ENCODE peak calls at places on chromosomes 2 and 18, in eight cellular contexts. L, T, H, V, E, N, Y and M are unnamed samples.

GRCh38 chr2:234414591-234414990 is 82.3 kb downstream of the ARL4C start:
- DNase-seq in V (no peak), E (no peak), L (no peak), Y (no peak), H (no peak), N (no peak), T (no peak), M (no peak)

GRCh38 chr18:76922107-76922506 is 99.8 kb downstream of the ZNF236 start:
- DNase-seq in N (peak), V (peak), L (peak), Y (peak), H (peak), T (peak), E (peak), M (peak)

GRCh38 chr2:96147593-96148201 is 2.5 kb upstream of the DUSP2 start:
- DNase-seq in T (no peak), L (no peak), V (peak), N (no peak), Y (peak), E (no peak), H (no peak), M (no peak)

GRCh38 chr2:36785179-36785795 is 88.8 kb downstream of the VIT start:
- DNase-seq in L (peak), V (no peak), E (peak), T (peak), Y (no peak), H (no peak), N (peak), M (peak)

GRCh38 chr2:218980800-218981389 is 4.1 kb downstream of the FEV start:
- DNase-seq in L (no peak), H (no peak), E (no peak), V (no peak), N (no peak), T (no peak), Y (no peak), M (no peak)

GRCh38 chr2:85248741-85249524 is 78.9 kb downstream of the TGOLN2 start:
- DNase-seq in V (no peak), T (peak), L (no peak), E (peak), N (peak), H (no peak), Y (no peak), M (no peak)

GRCh38 chr18:48137354-48138208 is 207.1 kb upstream of the SMAD2 start:
- DNase-seq in E (no peak), V (no peak), L (no peak), H (no peak), Y (no peak), N (no peak), T (no peak), M (no peak)

GRCh38 chr2:19575618-19576017 is 217.2 kb upstream of the OSR1 start:
- DNase-seq in L (no peak), V (no peak), T (no peak), N (no peak), E (peak), Y (no peak), H (no peak), M (no peak)

GRCh38 chr2:239942871-239943311 is 82.3 kb downstream of the NDUFA10 start:
- DNase-seq in T (no peak), L (no peak), H (no peak), Y (peak), V (no peak), N (no peak), E (no peak), M (no peak)

DNA sequence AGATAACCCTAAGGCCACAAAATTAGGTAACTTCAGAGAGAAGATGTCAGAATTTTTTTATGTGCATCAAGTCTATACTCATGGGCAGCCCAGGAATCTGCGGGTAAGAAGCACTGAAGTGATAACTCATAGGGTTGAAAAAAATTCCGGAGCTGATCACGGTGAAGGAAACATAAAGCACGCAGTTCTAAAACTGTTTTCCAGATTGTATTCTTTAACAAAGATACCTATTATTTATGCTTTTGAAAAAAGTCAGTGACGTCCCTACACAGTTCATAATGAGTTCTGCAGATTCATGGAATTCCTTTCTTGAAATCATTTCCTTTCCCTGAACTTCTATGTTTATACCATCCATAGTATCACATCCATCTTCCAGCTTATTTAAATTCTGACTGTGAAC is 263.4 kb downstream of the AFF3 start:
- DNase-seq in V (no peak), T (no peak), E (peak), N (no peak), Y (no peak), L (no peak), H (no peak), M (no peak)
- H3K27ac ChIP-seq in V (no peak), T (no peak), E (peak), N (no peak), Y (no peak), L (no peak), H (no peak), M (no peak)

DNA sequence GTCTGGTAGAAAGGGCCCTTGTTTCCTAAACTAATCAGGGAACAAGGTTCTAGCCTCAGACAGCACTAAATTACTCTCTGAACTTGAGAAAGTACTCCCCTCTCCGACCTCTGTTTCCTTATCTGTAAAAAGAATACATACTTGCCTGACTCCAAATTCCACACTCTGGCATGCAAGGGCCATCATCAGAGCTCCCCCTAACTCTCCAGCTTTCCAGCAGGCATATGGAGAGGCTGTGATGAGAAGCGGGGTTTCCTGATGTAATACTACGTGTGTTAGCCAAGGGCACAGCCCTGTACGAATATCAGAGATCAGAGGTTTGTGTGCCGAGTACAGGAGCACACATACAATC is 1.8 kb upstream of the EVA1A start:
- DNase-seq in L (no peak), E (peak), Y (no peak), H (no peak), T (no peak), N (no peak), V (no peak), M (no peak)
- H3K27ac ChIP-seq in L (no peak), E (no peak), Y (peak), H (no peak), T (no peak), N (no peak), V (no peak), M (no peak)

DNA sequence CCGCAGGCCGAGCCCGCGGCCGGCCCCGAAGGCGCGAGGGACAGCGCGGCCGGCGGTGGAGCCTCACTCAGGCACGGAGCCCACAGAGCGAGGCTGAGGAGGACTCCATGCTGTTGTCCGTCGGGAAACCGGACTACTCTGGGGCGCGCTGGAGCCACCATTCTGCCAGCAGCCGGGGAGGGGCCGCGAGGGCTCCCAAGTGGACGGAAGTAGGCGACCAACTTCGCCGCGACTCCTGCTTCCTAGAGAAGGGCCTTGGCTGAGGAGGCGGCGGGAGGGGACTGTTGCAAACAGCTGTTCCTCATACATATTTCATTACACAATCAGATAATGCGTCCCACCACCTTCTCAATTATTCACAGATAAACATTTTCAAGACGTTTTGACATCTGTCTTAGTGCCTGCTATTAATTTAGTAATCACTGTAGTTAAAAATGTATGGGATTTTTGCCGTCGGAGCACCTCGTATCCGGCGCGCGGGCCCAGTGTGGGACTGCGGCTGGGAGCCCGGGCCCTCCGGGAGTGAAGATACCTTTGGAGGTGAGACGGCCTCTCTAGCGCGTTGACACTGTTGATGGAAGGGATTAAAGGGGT is 11.7 kb upstream of the SIX3 start:
- DNase-seq in T (no peak), E (no peak), V (no peak), N (no peak), Y (no peak), L (no peak), H (no peak), M (no peak)
- H3K27ac ChIP-seq in T (no peak), E (no peak), V (no peak), N (no peak), Y (no peak), L (no peak), H (no peak), M (no peak)

DNA sequence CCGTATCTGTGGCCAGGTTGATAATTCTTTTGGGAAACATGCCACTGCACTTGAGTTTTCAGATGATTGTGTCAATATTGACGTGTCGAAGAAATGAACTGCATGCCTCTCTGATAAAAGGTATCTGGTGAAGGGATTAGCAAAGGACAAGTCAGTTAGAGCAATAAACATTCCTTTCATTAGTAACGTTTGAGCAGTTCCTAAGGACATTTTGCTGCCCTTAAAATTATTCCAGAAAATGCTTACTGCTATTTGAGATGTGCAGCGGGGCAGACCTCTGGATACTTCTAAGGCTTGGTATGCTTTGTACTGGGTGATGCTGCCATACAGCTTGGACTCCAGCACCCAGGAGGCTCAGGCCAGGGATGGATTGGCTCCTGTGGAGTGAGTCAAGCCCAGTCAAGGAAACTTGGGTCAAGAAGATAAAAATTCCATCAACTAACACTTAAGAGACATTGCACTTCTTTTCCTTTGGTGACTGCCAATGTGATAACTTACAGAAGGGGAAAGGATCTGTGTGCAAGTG is 166.7 kb downstream of the FHOD3 start:
- DNase-seq in E (peak), V (no peak), N (no peak), T (no peak), L (no peak), H (no peak), Y (no peak), M (no peak)
- H3K27ac ChIP-seq in E (no peak), V (no peak), N (no peak), T (no peak), L (no peak), H (no peak), Y (no peak), M (no peak)